ENCODE peak calls at places on chromosomes 7 and 10, in four cellular contexts. Y, D, M and J are unnamed samples.

GRCh38 chr10:23081891-23082290 is 13.5 kb upstream of the MSRB2 start:
- DNase-seq in Y (no peak), D (no peak), M (peak), J (peak)

GRCh38 chr10:49254556-49255318 is 44.2 kb upstream of the C10orf71 start:
- DNase-seq in Y (no peak), D (no peak), M (no peak), J (no peak)

GRCh38 chr7:75617634-75618234 is 121.0 kb downstream of the HIP1 start:
- DNase-seq in Y (no peak), D (no peak), M (no peak), J (no peak)

GRCh38 chr7:80231719-80232118 is 97.1 kb downstream of the GNAI1 start:
- DNase-seq in Y (no peak), D (no peak), M (peak), J (no peak)

GRCh38 chr10:62613429-62613828 is 191.1 kb upstream of the ADO start:
- DNase-seq in Y (no peak), D (no peak), M (peak), J (no peak)

GRCh38 chr7:29146888-29147609 is 712 bp upstream of the CPVL start:
- DNase-seq in Y (no peak), D (peak), M (no peak), J (peak)

GRCh38 chr10:73998623-73999622 is 1.0 kb downstream of the VCL start:
- DNase-seq in Y (peak), D (peak), M (peak), J (peak)

GRCh38 chr10:63383141-63383540 is 82.6 kb downstream of the JMJD1C start:
- DNase-seq in Y (no peak), D (no peak), M (peak), J (no peak)

GRCh38 chr7:97024209-97025129 is at the start of gene DLX5:
- DNase-seq in Y (no peak), D (peak), M (peak), J (peak)

GRCh38 chr7:32150039-32150438 is 79.8 kb upstream of the PDE1C start:
- DNase-seq in Y (no peak), D (no peak), M (no peak), J (no peak)

GRCh38 chr10:13659887-13660544 is 73.3 kb downstream of the PRPF18 start:
- DNase-seq in Y (no peak), D (no peak), M (peak), J (peak)

GRCh38 chr7:64498270-64498669 is 64.6 kb downstream of the ZNF680 start:
- DNase-seq in Y (no peak), D (no peak), M (no peak), J (no peak)

GRCh38 chr7:54349259-54349658 is 192.9 kb upstream of the VSTM2A start:
- DNase-seq in Y (no peak), D (no peak), M (no peak), J (peak)

GRCh38 chr7:44772867-44773266 is 23.6 kb upstream of the PPIA start:
- DNase-seq in Y (no peak), D (peak), M (no peak), J (peak)

GRCh38 chr7:134660961-134661376 is 14.3 kb downstream of the BPGM start:
- DNase-seq in Y (no peak), D (no peak), M (peak), J (no peak)

GRCh38 chr7:106285801-106286492 is 1.2 kb upstream of the NAMPT start:
- DNase-seq in Y (no peak), D (no peak), M (peak), J (no peak)

GRCh38 chr7:30901856-30902255 is 9.8 kb upstream of the AQP1 start:
- DNase-seq in Y (no peak), D (no peak), M (no peak), J (no peak)

GRCh38 chr7:143048827-143049226 is 3.3 kb upstream of the OR6V1 start:
- DNase-seq in Y (no peak), D (no peak), M (no peak), J (no peak)

GRCh38 chr10:70940834-70941568 is 52.6 kb upstream of the PCBD1 start:
- DNase-seq in Y (no peak), D (no peak), M (no peak), J (no peak)

GRCh38 chr7:5374464-5374863 is 49.2 kb downstream of the TNRC18 start:
- DNase-seq in Y (no peak), D (no peak), M (no peak), J (no peak)

GRCh38 chr7:33774762-33775523 is 130.4 kb upstream of the BMPER start:
- DNase-seq in Y (no peak), D (no peak), M (peak), J (no peak)

GRCh38 chr10:6499974-6500373 is 80.1 kb downstream of the PRKCQ start:
- DNase-seq in Y (no peak), D (no peak), M (no peak), J (no peak)
- H3K56ac ChIP-seq in Y (no peak), D (no peak), M (no peak), J (no peak)

GRCh38 chr7:107931740-107932515 is 40.9 kb downstream of the DLD start:
- DNase-seq in Y (no peak), D (no peak), M (no peak), J (no peak)
- H2BK120ac ChIP-seq in Y (peak), D (peak), M (no peak), J (no peak)

DNA sequence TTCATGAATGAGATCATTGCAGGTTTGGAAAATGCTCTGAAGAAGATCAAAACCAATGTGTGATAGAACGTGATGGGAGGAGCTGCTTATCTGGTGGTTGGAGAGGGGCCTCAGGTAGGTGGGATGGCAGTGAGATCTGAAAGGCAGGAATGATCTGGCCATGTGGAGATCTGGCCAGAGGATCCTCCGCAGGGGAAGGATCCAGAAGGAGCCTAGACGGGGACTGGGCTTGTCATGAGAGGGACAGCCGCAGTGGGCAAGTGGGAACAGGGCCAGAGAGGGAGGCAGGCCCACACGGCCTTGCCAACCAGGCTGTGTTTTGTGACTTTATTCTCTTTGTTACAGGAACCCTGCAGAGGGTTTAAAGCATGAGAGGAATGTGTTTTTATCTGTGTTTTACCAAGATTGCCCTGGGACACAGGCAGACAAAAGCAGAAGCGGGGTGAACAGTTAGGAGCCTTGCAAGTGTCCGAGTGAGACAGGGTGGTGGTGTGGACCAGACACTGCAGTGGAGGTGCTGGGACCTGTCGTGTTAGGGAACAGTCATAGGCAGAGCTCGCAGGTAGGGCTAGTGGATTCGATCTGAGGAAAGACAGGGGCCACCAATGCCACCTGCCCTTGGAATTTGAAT is 66.6 kb downstream of the TLL2 start:
- DNase-seq in Y (no peak), D (no peak), M (no peak), J (peak)
- H3K56ac ChIP-seq in Y (no peak), D (no peak), M (no peak), J (no peak)

GRCh38 chr7:136526408-136527105 is 341.9 kb upstream of the CHRM2 start:
- DNase-seq in Y (no peak), D (no peak), M (no peak), J (no peak)

GRCh38 chr7:136523581-136523980 is 344.9 kb upstream of the CHRM2 start:
- DNase-seq in Y (no peak), D (no peak), M (peak), J (no peak)

GRCh38 chr7:136530831-136531230 is 337.6 kb upstream of the CHRM2 start:
- DNase-seq in Y (no peak), D (no peak), M (no peak), J (no peak)

GRCh38 chr7:136528329-136528728 is 340.1 kb upstream of the CHRM2 start:
- DNase-seq in Y (no peak), D (no peak), M (peak), J (peak)

GRCh38 chr7:136527554-136527953 is 340.9 kb upstream of the CHRM2 start:
- DNase-seq in Y (no peak), D (no peak), M (no peak), J (no peak)
- H2BK120ac ChIP-seq in Y (no peak), D (no peak), M (no peak), J (no peak)

GRCh38 chr10:25813511-25813910 is 120.5 kb upstream of the MYO3A start:
- DNase-seq in Y (no peak), D (no peak), M (no peak), J (no peak)

GRCh38 chr10:25815236-25815635 is 118.8 kb upstream of the MYO3A start:
- DNase-seq in Y (no peak), D (no peak), M (no peak), J (no peak)

GRCh38 chr10:25820496-25821415 is 113.3 kb upstream of the MYO3A start:
- DNase-seq in Y (no peak), D (no peak), M (no peak), J (no peak)

GRCh38 chr10:25815999-25816768 is 117.8 kb upstream of the MYO3A start:
- DNase-seq in Y (no peak), D (no peak), M (no peak), J (no peak)

DNA sequence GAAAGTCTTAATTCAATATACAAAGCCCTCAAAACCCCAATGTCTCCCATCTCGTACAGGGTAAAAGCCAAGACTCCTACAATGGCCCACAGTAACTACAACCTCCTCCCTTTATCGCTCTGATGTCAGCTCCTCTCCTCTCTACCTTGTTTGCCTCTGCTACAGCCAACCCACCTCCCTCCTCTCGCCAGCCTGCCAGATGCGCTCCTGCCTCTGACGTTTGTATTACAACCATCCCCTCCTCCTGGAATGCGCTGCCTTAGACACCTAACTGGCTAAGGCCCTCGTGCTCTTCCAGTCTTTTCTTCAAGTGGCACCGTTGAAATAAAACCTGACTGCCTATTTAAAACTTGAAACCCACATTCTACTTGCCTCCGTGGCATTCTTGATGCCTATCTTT is 115.3 kb upstream of the MYO3A start:
- DNase-seq in Y (peak), D (peak), M (no peak), J (peak)
- H3K56ac ChIP-seq in Y (no peak), D (no peak), M (no peak), J (no peak)

DNA sequence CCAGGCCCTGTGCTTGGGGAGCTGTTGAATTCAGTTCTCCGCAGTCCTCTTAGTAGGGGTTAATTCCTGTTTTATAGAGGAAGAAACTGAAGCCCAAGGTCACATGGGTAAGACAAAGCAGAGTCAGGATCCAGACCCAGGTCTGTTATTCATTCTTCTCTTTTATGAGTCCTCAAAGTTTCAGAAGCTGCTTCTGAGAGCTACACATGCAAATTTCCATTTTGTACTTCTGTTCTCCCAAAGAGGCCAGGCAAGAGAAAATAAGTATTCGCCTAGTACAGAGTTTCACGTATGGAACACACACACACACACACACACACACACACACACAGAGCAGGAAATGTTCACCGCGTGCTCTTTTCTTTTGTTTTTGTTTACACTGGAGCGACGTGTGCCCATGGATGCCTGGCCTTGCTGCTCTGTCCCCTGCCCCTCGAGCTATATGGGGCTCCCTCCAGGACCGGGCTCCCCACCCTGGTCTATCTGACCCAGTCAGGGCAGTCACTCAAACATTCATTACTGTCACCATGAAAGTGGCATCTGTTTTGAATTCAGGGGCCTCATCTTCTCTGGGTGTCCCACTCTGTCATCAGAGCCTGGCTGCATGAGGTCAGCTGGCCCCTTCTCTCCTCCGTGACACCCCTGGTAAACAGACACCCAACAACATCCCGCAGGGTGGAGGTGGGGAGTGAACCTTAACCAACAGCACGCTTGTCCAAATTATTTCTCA is 84.4 kb downstream of the TNS3 start:
- DNase-seq in Y (no peak), D (no peak), M (no peak), J (no peak)
- H2BK120ac ChIP-seq in Y (no peak), D (no peak), M (no peak), J (no peak)